ENCODE peak calls at places on chromosomes 6 and 20, in six cellular contexts. L is GM23338, J is right lobe of liver, I is gastrocnemius medialis, Y is pancreas, G is AG10803. B is an unnamed sample.
A peak's percentile ranks its signal among the peaks of the same experiment; 100 is the strongest.

GRCh38 chr6:158769696-158770446 is 49.3 kb downstream of the EZR start:
- DNase-seq in L (no peak), J (no peak), I (no peak), Y (no peak), G (no peak), B (no peak)

GRCh38 chr20:44176833-44177533 is 10.0 kb downstream of the JPH2 start:
- DNase-seq in L (peak; percentile 46), J (no peak), I (peak; percentile 70), Y (no peak), G (peak; percentile 75), B (no peak)

GRCh38 chr6:24492475-24492874 is 2.3 kb upstream of the ALDH5A1 start:
- DNase-seq in L (peak; percentile 74), J (peak; percentile 26), I (no peak), Y (no peak), G (peak; percentile 11), B (no peak)

GRCh38 chr20:49891486-49891885 is 23.8 kb downstream of the SPATA2 start:
- DNase-seq in L (no peak), J (no peak), I (no peak), Y (no peak), G (no peak), B (no peak)

GRCh38 chr6:51934098-51934497 is 153.3 kb downstream of the PKHD1 start:
- DNase-seq in L (peak; percentile 84), J (no peak), I (no peak), Y (no peak), G (no peak), B (no peak)

GRCh38 chr6:158645064-158646022 is 800 bp upstream of the DYNLT1 start:
- DNase-seq in L (no peak), J (no peak), I (no peak), Y (no peak), G (no peak), B (no peak)

GRCh38 chr6:89433637-89434499 is 916 bp downstream of the ANKRD6 start:
- DNase-seq in L (peak; percentile 66), J (peak; percentile 32), I (no peak), Y (peak; percentile 4), G (no peak), B (no peak)

GRCh38 chr6:118283759-118284158 is 264.3 kb upstream of the PLN start:
- DNase-seq in L (peak; percentile 78), J (no peak), I (peak; percentile 41), Y (peak; percentile 28), G (peak; percentile 59), B (peak; percentile 47)

GRCh38 chr6:158836625-158837311 is 17.6 kb upstream of the EZR start:
- DNase-seq in L (no peak), J (no peak), I (no peak), Y (no peak), G (no peak), B (no peak)

GRCh38 chr20:44438782-44439181 is 36.9 kb upstream of the TTPAL start:
- DNase-seq in L (no peak), J (no peak), I (no peak), Y (no peak), G (no peak), B (no peak)

GRCh38 chr6:155958550-155958949 is 502.9 kb upstream of the NOX3 start:
- DNase-seq in L (no peak), J (peak; percentile 33), I (no peak), Y (peak; percentile 9), G (no peak), B (no peak)

GRCh38 chr20:36400901-36401300 is 94.8 kb downstream of the DLGAP4 start:
- DNase-seq in L (peak; percentile 59), J (no peak), I (no peak), Y (no peak), G (no peak), B (no peak)

DNA sequence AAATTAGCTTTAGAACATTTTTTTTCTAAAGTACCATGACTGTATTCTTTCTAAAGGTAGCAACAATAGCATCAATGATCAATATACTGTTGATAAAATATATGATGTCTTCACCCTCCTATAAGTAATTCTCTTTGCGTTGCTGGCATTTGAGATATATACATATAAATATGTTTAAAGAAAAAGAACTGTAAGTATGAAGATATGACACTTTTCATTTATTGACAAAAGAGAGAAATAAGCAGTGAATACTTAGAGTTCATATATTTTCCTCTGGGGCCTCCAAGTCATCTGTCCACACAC is 49.4 kb upstream of the SCGN start:
- DNase-seq in L (no peak), J (no peak), I (no peak), Y (no peak), G (no peak), B (no peak)
- TF ChIP-seq CTCF in L (no peak), J (no peak), I (no peak), Y (no peak), G (no peak), B (no peak)

GRCh38 chr20:41055679-41056078 is 27.1 kb downstream of the TOP1 start:
- DNase-seq in L (no peak), J (no peak), I (no peak), Y (no peak), G (no peak), B (no peak)
- H3K4me3 ChIP-seq in L (no peak overlapping the region), J (no peak overlapping the region), I (no peak overlapping the region), Y (no peak overlapping the region), G (no peak overlapping the region), B (no peak overlapping the region)

GRCh38 chr6:34027939-34028441 is 117.9 kb downstream of the GRM4 start:
- DNase-seq in L (peak; percentile 30), J (no peak), I (no peak), Y (no peak), G (no peak), B (no peak)
- TF ChIP-seq CTCF in L (no peak), J (no peak), I (no peak), Y (no peak), G (no peak), B (no peak)

DNA sequence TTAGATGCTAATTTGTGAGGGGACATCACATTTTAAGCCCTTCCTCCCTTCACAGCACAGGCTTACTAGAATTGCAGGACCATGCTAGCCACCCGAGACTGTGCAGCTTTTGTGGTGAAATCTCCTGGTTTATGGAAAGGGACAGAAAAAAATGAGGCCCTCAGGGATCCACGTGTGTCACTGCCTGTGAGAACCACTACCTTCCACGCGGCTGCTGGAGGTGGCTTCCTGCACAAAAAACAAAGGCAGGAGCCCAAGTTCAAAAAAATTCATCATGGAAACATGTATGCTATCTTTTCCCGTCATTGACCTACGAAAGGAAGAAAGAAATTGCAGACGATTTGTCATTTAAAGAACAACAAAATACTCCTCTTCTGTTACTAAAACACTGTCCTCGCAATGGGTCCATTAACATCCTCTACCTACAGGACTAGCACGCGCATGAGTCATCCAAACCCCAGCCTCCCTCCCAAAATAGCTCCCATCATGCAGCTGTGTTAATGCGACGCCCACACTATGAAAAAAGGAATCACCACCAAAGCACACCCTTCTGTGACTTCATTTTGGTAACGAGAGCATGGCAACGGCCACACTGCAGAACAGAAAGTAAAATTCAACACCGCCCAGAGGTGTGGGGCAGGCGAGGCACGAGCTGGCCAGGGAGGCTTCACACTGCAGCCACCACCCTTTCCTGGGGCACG is 45.7 kb downstream of the RAMACL start:
- DNase-seq in L (no peak), J (no peak), I (peak; percentile 28), Y (no peak), G (no peak), B (no peak)
- H3K4me3 ChIP-seq in L (no peak overlapping the region), J (no peak overlapping the region), I (peak overlapping the region; percentile 22), Y (no peak overlapping the region), G (no peak overlapping the region), B (no peak overlapping the region)

GRCh38 chr6:100230976-100231316 is 233.8 kb downstream of the SIM1 start:
- DNase-seq in L (no peak), J (no peak), I (no peak), Y (no peak), G (peak; percentile 40), B (no peak)

GRCh38 chr6:100226811-100227210 is 232.8 kb upstream of the MCHR2 start:
- DNase-seq in L (no peak), J (no peak), I (no peak), Y (no peak), G (no peak), B (no peak)

GRCh38 chr6:100229512-100229911 is 235.2 kb downstream of the SIM1 start:
- DNase-seq in L (no peak), J (no peak), I (no peak), Y (peak; percentile 29), G (no peak), B (no peak)

GRCh38 chr6:100230115-100230975 is 234.4 kb downstream of the SIM1 start:
- DNase-seq in L (no peak), J (no peak), I (no peak), Y (no peak), G (peak; percentile 43), B (no peak)

GRCh38 chr6:100228437-100229424 is 234.7 kb upstream of the MCHR2 start:
- DNase-seq in L (peak; percentile 86), J (peak; percentile 81), I (peak; percentile 34), Y (peak; percentile 61), G (peak; percentile 46), B (no peak)
- TF ChIP-seq CTCF in L (peak; percentile 16), J (no peak), I (no peak), Y (no peak), G (peak; percentile 35), B (no peak)

DNA sequence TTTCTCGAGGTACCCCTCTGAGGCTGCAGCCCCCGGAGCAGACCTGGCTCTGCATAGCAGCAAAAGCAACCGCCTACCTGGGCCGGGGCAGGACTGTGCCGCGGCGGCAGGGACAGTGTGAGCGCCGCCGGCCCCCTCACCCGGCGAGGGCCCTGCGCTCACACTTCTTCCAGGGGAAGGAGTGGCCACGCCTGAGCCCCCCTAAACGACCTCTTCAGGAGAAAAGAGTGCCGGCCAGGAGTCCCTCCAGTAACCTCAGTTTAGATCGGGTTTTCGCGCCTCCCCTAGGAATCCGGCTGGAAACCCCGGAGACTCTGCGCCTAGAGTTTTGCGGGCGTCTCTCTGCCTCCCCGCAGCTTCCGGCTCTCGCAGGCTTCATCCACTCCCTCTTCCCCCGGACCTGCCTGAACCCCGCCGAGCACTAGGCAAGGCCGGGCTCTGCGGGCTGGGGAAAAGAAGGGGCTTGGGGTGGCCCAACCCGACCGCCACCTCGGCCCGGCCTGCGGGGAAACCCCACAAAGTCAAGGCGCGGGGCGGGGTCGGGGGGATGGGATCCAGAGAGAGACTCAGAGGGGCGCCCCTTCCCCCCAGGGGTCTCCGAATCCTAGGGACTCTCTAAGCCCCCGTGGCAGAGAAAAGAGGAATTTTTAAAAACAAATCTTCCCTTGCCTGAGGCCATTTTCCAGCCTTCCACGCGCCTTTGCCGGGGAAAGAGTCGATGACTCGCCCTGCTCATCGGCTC is 558 bp downstream of the LINC00237 start:
- DNase-seq in L (peak; percentile 83), J (no peak), I (no peak), Y (no peak), G (no peak), B (no peak)
- H3K4me3 ChIP-seq in L (peak overlapping the region; percentile 67), J (no peak overlapping the region), I (peak overlapping the region; percentile 33), Y (no peak overlapping the region), G (no peak overlapping the region), B (no peak overlapping the region)

DNA sequence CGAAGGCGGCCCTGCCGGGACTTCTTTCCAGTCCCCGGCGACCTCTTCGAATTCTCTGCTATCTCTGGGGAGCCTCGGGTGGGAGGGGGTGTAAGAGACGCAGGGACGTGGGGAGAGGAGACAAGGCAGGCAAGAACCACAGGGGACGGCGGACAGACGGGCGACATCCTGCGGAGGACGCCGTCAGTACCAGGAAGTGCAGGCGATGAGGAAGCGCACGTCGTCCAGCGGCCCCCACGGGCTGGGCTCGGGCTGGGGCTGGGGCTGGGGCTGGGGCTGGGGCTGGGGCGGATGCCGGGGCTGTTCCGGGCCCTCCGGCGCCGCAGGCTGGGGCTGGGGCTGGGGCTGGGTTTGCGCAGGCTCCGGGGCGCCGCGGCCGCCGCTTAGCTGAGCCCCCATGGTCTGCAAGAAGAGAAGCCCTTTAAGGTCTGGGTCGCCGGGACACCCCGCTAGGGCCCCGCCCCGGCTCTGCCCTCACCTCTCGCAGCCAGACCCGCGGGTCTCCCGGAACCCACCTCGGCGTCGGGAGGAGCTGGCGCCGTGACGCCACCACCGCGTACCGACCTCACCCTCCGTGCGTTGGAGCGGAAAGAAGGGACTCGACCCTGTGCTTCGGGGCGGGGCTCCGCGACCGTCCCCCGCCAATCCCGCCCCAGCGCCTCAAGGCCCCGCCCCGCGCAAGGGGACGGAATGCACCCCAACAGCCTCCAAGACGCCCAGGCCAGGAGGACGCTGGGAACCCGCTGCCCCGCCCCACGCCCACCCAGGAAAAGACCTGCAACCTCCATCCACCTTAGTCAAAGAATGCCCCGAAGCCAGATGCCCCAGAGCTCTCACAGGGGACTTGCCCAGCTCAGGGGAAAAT is at the start of gene MMP24OS:
- DNase-seq in L (peak; percentile 95), J (peak; percentile 93), I (peak; percentile 82), Y (peak; percentile 88), G (peak; percentile 82), B (peak; percentile 48)
- TF ChIP-seq CTCF in L (peak; percentile 42), J (no peak), I (no peak), Y (no peak), G (peak; percentile 40), B (peak; percentile 72)

B was measured in LNCaP clone FGC.